ENCODE peak calls at places on chromosome 7, in five cellular contexts. One of them, this sample, is unnamed.

GRCh38 chr7:3245077-3245476 is 56.0 kb upstream of the SDK1 start:
- DNase-seq in A549: no peak
- DNase-seq in IMR-90: peak
- DNase-seq in HepG2: no peak
- DNase-seq in K562: no peak
- DNase-seq in this sample: no peak

GRCh38 chr7:84950836-84951235 is 236.0 kb downstream of the SEMA3D start:
- DNase-seq in IMR-90: peak
- DNase-seq in K562: peak
- DNase-seq in A549: peak
- DNase-seq in HepG2: no peak
- DNase-seq in this sample: no peak

GRCh38 chr7:44973610-44974401 is 5.0 kb downstream of the MYO1G start:
- DNase-seq in K562: peak
- DNase-seq in A549: peak
- DNase-seq in IMR-90: no peak
- DNase-seq in HepG2: peak
- DNase-seq in this sample: no peak

GRCh38 chr7:80634505-80634904 is 3.9 kb upstream of the CD36 start:
- DNase-seq in HepG2: peak
- DNase-seq in K562: no peak
- DNase-seq in A549: peak
- DNase-seq in IMR-90: peak
- DNase-seq in this sample: no peak

GRCh38 chr7:43482679-43483252 is 100.1 kb upstream of the STK17A start:
- DNase-seq in HepG2: peak
- DNase-seq in K562: no peak
- DNase-seq in A549: no peak
- DNase-seq in IMR-90: no peak
- DNase-seq in this sample: peak

GRCh38 chr7:2643386-2644229 is 11.8 kb downstream of the TTYH3 start:
- DNase-seq in A549: no peak
- DNase-seq in HepG2: no peak
- DNase-seq in IMR-90: no peak
- DNase-seq in K562: peak
- DNase-seq in this sample: no peak

GRCh38 chr7:23254051-23254681 is 7.6 kb downstream of the GPNMB start:
- DNase-seq in IMR-90: no peak
- DNase-seq in K562: no peak
- DNase-seq in A549: no peak
- DNase-seq in HepG2: no peak
- DNase-seq in this sample: no peak

GRCh38 chr7:83248000-83248399 is 85.3 kb upstream of the PCLO start:
- DNase-seq in HepG2: no peak
- DNase-seq in A549: peak
- DNase-seq in IMR-90: no peak
- DNase-seq in K562: no peak
- DNase-seq in this sample: no peak

GRCh38 chr7:103811997-103812396 is 177.5 kb downstream of the RELN start:
- DNase-seq in A549: no peak
- DNase-seq in K562: peak
- DNase-seq in IMR-90: no peak
- DNase-seq in HepG2: peak
- DNase-seq in this sample: no peak

GRCh38 chr7:148670807-148671206 is 27.9 kb upstream of the CUL1 start:
- DNase-seq in HepG2: no peak
- DNase-seq in K562: no peak
- DNase-seq in A549: no peak
- DNase-seq in IMR-90: no peak
- DNase-seq in this sample: no peak

GRCh38 chr7:119545118-119545517 is 727.9 kb upstream of the KCND2 start:
- DNase-seq in K562: no peak
- DNase-seq in A549: peak
- DNase-seq in IMR-90: peak
- DNase-seq in HepG2: peak
- DNase-seq in this sample: no peak

GRCh38 chr7:151339651-151340377 is 1.8 kb upstream of the NUB1 start:
- DNase-seq in IMR-90: no peak
- DNase-seq in A549: no peak
- DNase-seq in HepG2: peak
- DNase-seq in K562: no peak
- DNase-seq in this sample: peak

GRCh38 chr7:96388620-96389383 is 66.9 kb upstream of the SLC25A13 start:
- DNase-seq in A549: peak
- DNase-seq in HepG2: no peak
- DNase-seq in IMR-90: peak
- DNase-seq in K562: no peak
- DNase-seq in this sample: no peak

GRCh38 chr7:107622937-107623336 is 37.7 kb upstream of the SLC26A4 start:
- DNase-seq in K562: no peak
- DNase-seq in IMR-90: no peak
- DNase-seq in HepG2: no peak
- DNase-seq in A549: no peak
- DNase-seq in this sample: no peak

GRCh38 chr7:100575206-100575631 is 1.5 kb upstream of the SAP25 start:
- DNase-seq in HepG2: no peak
- DNase-seq in K562: peak
- DNase-seq in IMR-90: no peak
- DNase-seq in A549: no peak
- DNase-seq in this sample: no peak

GRCh38 chr7:123157606-123158005 is 42.2 kb downstream of the SLC13A1 start:
- DNase-seq in IMR-90: no peak
- DNase-seq in HepG2: no peak
- DNase-seq in A549: no peak
- DNase-seq in K562: no peak
- DNase-seq in this sample: no peak

GRCh38 chr7:66157060-66157459 is 42.4 kb downstream of the CRCP start:
- DNase-seq in HepG2: no peak
- DNase-seq in K562: peak
- DNase-seq in IMR-90: no peak
- DNase-seq in A549: no peak
- DNase-seq in this sample: no peak

GRCh38 chr7:142611566-142612250 is 137.6 kb upstream of the PRSS1 start:
- DNase-seq in IMR-90: no peak
- DNase-seq in K562: no peak
- DNase-seq in A549: no peak
- DNase-seq in HepG2: no peak
- DNase-seq in this sample: no peak

GRCh38 chr7:128056901-128057300 is 25.7 kb upstream of the LRRC4 start:
- DNase-seq in A549: no peak
- DNase-seq in HepG2: no peak
- DNase-seq in IMR-90: peak
- DNase-seq in K562: no peak
- DNase-seq in this sample: no peak

GRCh38 chr7:124655990-124656389 is 109.6 kb downstream of the GPR37 start:
- DNase-seq in A549: no peak
- DNase-seq in HepG2: no peak
- DNase-seq in K562: no peak
- DNase-seq in IMR-90: no peak
- DNase-seq in this sample: no peak

GRCh38 chr7:133053321-133053891 is 28.5 kb downstream of the CHCHD3 start:
- DNase-seq in HepG2: no peak
- DNase-seq in IMR-90: peak
- DNase-seq in K562: no peak
- DNase-seq in A549: peak
- DNase-seq in this sample: no peak

DNA sequence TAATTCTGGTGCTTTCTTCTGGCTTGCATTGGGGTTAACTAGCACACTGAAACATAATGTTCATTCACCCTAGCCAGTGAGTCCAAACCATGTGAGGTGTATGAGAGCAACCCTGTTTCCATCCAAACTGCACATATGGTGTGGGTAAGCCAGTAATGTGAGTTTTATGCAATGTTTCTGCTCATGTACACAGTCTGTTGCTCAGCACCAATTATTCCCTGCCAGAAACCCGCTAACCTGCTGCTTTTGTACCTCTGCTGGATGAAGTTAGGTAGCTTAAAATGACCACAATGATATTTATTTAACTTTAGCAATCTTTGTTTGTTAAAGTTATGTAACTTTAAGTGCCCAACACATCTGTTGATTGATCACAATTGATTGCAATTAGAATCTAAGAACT is 93.7 kb upstream of the RPA3 start:
- DNase-seq in A549: no peak
- DNase-seq in HepG2: no peak
- DNase-seq in K562: no peak
- DNase-seq in IMR-90: no peak
- DNase-seq in this sample: no peak
- TF ChIP-seq MAFK in A549: no peak
- TF ChIP-seq MAFK in HepG2: no peak
- TF ChIP-seq MAFK in K562: no peak
- TF ChIP-seq MAFK in IMR-90: no peak
- TF ChIP-seq MAFK in this sample: no peak

GRCh38 chr7:134593530-134594392 is 44.9 kb downstream of the AKR1B15 start:
- DNase-seq in IMR-90: peak
- DNase-seq in HepG2: peak
- DNase-seq in K562: peak
- DNase-seq in A549: peak
- DNase-seq in this sample: no peak
- TF ChIP-seq MAFK in IMR-90: peak
- TF ChIP-seq MAFK in HepG2: peak
- TF ChIP-seq MAFK in K562: peak
- TF ChIP-seq MAFK in A549: peak
- TF ChIP-seq MAFK in this sample: no peak

DNA sequence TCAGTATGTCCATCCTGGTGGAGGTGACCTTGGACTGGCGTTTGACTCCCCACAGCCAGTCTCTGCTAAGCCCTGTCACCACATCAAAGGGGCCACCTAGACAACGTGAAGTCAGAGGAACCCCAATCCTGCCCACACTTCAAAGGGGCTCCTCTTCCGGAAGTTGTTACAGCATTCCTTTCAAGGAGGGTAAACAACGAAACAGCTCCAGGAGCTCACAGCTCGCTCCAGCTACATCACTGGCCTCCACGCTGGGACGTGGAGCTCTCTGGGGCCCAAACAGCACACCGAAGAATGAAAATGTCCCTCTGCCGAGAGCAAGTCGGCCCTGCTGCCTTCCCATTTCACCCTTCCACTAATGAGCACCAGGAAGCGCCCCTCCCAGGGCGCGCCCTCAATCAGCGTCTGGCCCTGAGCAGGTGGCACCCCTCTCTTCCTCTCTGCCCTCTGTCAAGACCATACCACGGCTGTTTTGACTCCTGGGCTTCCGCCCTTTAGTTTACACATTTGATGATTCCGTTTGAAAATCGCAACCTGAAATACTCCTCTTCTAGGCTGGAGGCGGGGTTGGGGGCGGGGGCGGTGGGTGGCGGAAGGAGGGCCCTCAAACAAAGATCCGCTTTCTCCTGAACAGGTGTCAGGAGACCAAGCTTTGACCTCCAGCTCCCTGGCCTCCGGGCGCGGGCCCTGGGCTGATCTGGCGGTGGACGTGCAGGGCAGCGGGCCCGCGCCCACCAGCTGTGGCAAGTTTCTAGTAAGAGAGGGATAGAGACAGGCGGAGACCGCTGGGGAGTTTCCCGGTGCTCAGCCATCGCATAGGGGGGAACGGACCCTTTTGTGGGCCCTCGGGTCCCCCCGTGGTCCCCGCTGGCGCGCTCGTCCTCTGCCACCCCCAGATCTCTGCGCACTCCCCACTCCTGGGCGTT is 53.1 kb upstream of the KDM7A start:
- DNase-seq in K562: no peak
- DNase-seq in HepG2: peak
- DNase-seq in IMR-90: no peak
- DNase-seq in A549: no peak
- DNase-seq in this sample: peak
- TF ChIP-seq MAFK in K562: no peak
- TF ChIP-seq MAFK in HepG2: no peak
- TF ChIP-seq MAFK in IMR-90: no peak
- TF ChIP-seq MAFK in A549: no peak
- TF ChIP-seq MAFK in this sample: no peak

GRCh38 chr7:16651391-16652254 is 5.6 kb downstream of the BZW2 start:
- DNase-seq in IMR-90: no peak
- DNase-seq in A549: no peak
- DNase-seq in K562: no peak
- DNase-seq in HepG2: peak
- DNase-seq in this sample: no peak
- TF ChIP-seq MAFK in IMR-90: no peak
- TF ChIP-seq MAFK in A549: no peak
- TF ChIP-seq MAFK in K562: no peak
- TF ChIP-seq MAFK in HepG2: no peak
- TF ChIP-seq MAFK in this sample: no peak

DNA sequence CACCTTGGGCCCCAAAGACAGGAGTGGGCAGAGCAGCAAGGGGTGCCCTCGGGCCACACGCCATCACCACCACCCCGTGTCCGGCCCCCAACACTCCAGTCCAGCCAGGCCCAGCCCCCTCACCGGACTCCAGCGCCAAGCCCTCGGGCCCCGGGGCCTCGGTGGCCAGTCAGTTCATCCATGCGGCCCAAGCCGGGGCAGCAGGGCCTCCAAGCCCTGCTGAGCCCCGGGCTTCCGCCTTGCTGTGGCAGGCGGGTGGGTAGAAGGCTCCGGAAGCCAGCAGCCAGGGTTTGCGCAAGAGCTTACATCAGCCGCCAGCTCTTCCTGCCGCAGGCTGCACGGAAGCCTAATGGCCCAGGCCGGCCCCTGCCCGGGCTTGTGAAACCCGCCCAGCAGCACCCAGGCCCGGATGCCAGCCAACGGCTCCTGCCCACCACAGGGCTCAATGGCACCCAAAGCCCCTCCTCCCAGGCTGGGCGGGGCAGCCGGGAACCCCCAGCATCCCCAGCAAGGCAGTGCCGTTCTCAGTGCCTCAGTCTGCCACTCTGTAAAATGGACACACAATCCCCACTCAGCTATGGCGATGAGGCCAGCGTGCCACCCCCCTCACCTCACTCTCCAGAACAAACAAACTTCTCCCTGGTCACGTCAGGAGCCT is 26.5 kb downstream of the TNRC18 start:
- DNase-seq in IMR-90: peak
- DNase-seq in A549: peak
- DNase-seq in HepG2: peak
- DNase-seq in K562: no peak
- DNase-seq in this sample: no peak
- TF ChIP-seq MAFK in IMR-90: no peak
- TF ChIP-seq MAFK in A549: no peak
- TF ChIP-seq MAFK in HepG2: no peak
- TF ChIP-seq MAFK in K562: no peak
- TF ChIP-seq MAFK in this sample: no peak

DNA sequence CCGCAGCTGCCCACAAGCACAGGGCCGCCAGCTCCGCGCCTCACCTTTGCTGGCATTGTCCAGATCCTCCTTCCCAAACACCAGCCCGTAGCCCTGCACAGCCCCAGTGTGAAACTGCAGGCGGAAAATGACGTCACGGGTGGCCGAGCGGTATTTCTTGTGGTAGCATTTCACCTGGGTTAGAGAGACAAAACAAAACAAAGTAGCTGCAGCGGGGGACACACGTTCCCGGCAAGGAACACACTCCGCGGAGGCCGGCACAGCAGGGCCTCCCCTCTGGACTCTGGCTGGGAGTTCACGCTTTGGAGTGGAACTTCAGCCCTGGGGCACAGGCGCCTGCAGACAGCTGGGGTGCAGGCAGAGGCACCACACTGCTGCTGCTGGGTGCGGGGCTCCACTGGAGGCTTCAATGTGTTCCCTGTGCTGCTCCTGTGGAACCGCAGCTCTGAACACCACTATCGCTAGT is 181.1 kb downstream of the TNS3 start:
- DNase-seq in K562: peak
- DNase-seq in A549: no peak
- DNase-seq in HepG2: no peak
- DNase-seq in IMR-90: no peak
- DNase-seq in this sample: no peak
- TF ChIP-seq MAFK in K562: no peak
- TF ChIP-seq MAFK in A549: no peak
- TF ChIP-seq MAFK in HepG2: no peak
- TF ChIP-seq MAFK in IMR-90: no peak
- TF ChIP-seq MAFK in this sample: no peak